ENCODE peak calls at places on chromosomes 3 and 15, in five cellular contexts. P, Z, E, Q and W are unnamed samples.
A peak's percentile ranks its signal among the peaks of the same experiment; 100 is the strongest.

GRCh38 chr3:63706321-63707085 is 54.0 kb downstream of the SNTN start:
- DNase-seq in Z (no peak), E (no peak), Q (no peak), P (no peak), W (no peak)

GRCh38 chr15:101386006-101386405 is 91.0 kb upstream of the SNRPA1 start:
- DNase-seq in Q (no peak), E (no peak), Z (no peak), P (no peak), W (no peak)

GRCh38 chr3:49799105-49799504 is 568 bp downstream of the CDHR4 start:
- DNase-seq in P (no peak), Z (no peak), Q (no peak), E (no peak), W (no peak)

GRCh38 chr3:37979798-37980476 is 10.6 kb upstream of the VILL start:
- DNase-seq in Z (no peak), Q (no peak), P (no peak), E (peak; percentile 87), W (no peak)

GRCh38 chr3:144018776-144019175 is 47.2 kb downstream of the DIPK2A start:
- DNase-seq in Z (no peak), P (no peak), E (no peak), Q (no peak), W (no peak)

GRCh38 chr3:196596355-196596754 is 27.9 kb downstream of the FBXO45 start:
- DNase-seq in Q (no peak), P (no peak), E (no peak), Z (no peak), W (no peak)

GRCh38 chr3:11558002-11558401 is 85.7 kb downstream of the VGLL4 start:
- DNase-seq in P (no peak), Q (no peak), E (no peak), Z (no peak), W (peak; percentile 5)

GRCh38 chr3:183300996-183301562 is 48.0 kb downstream of the B3GNT5 start:
- DNase-seq in E (no peak), Z (no peak), P (no peak), Q (no peak), W (no peak)

GRCh38 chr15:91039996-91040395 is 17.6 kb upstream of the VPS33B start:
- DNase-seq in E (no peak), Z (no peak), P (no peak), Q (no peak), W (no peak)

GRCh38 chr3:67018789-67019525 is 20.9 kb downstream of the KBTBD8 start:
- DNase-seq in Z (no peak), E (no peak), P (no peak), Q (no peak), W (no peak)

GRCh38 chr3:27679691-27680090 is 42.4 kb downstream of the EOMES start:
- DNase-seq in P (no peak), Q (no peak), E (no peak), Z (no peak), W (no peak)

GRCh38 chr3:112848196-112848595 is 1.5 kb upstream of the CD200R1L start:
- DNase-seq in Z (peak; percentile 10), Q (no peak), E (no peak), P (no peak), W (peak; percentile 62)

GRCh38 chr15:29018406-29018805 is 132.6 kb downstream of the APBA2 start:
- DNase-seq in E (no peak), P (no peak), Z (no peak), Q (no peak), W (no peak)

GRCh38 chr3:58358092-58358491 is 25.4 kb downstream of the PXK start:
- DNase-seq in Q (no peak), Z (no peak), P (no peak), E (no peak), W (no peak)

GRCh38 chr15:79635897-79636596 is 203.9 kb downstream of the MINAR1 start:
- DNase-seq in E (no peak), Q (no peak), P (no peak), Z (no peak), W (peak; percentile 10)

GRCh38 chr3:13200951-13201350 is 127.7 kb upstream of the IQSEC1 start:
- DNase-seq in P (no peak), Q (no peak), Z (no peak), E (no peak), W (no peak)

GRCh38 chr3:56314842-56315241 is 153.4 kb downstream of the ERC2 start:
- DNase-seq in E (no peak), Q (no peak), P (peak; percentile 29), Z (no peak), W (no peak)

GRCh38 chr3:13716540-13717221 is 163.2 kb downstream of the WNT7A start:
- DNase-seq in Q (no peak), Z (no peak), E (no peak), P (no peak), W (no peak)

GRCh38 chr15:29064290-29064689 is 178.5 kb downstream of the APBA2 start:
- DNase-seq in Z (no peak), P (no peak), Q (no peak), E (no peak), W (no peak)

DNA sequence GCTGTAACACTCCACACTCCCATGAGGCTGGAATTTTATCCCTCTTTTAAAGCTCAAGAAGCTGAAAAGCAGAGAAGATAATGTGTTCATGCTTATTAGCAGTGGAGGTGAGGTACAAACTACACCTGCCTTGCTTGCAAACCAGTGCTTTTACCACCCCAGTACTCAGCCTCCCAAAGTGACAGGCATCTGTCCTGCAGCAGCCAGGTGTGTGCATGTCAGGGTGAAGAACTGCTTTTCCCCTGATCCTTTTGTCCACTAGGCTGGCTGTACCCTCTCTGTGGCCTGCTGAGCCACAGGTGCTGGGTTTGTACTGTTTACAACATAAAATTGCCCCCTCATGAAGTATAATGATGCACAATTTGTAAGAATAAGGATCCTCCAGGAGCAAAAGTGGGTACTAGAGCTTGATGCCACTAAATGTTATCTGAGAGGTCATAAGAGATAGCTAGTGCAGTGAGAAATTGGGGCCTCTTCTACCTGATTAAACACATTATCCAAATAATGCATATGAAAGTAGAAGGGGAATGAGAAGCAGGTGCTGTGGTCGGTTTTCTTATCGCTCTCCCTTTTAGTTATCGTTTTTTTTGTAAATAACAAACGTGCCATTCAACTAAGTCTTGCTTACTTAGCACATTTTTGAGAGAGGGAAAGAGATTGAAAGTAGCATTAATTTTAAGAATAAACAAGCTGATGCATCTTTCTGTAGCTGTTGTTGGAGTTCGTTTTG is 39.2 kb upstream of the GADL1 start:
- DNase-seq in P (no peak), E (no peak), Q (no peak), Z (no peak), W (no peak)
- H3K4me3 ChIP-seq in P (peak overlapping the region; percentile 27), E (no peak overlapping the region), Q (no peak overlapping the region), Z (no peak overlapping the region), W (no peak overlapping the region)

GRCh38 chr3:186620213-186621092 is 7.6 kb downstream of the AHSG start:
- DNase-seq in Q (no peak), Z (no peak), P (no peak), E (no peak), W (no peak)

GRCh38 chr3:186618318-186618938 is 5.6 kb downstream of the AHSG start:
- DNase-seq in Z (no peak), Q (no peak), P (no peak), E (no peak), W (no peak)

GRCh38 chr3:186621894-186622650 is 9.2 kb downstream of the AHSG start:
- DNase-seq in P (no peak), E (no peak), Q (no peak), Z (no peak), W (no peak)

GRCh38 chr3:186617038-186617934 is 4.4 kb downstream of the AHSG start:
- DNase-seq in E (peak; percentile 85), P (peak; percentile 75), Q (peak; percentile 59), Z (peak; percentile 93), W (peak; percentile 92)

GRCh38 chr3:186619787-186620212 is 6.9 kb downstream of the AHSG start:
- DNase-seq in P (no peak), Z (no peak), Q (no peak), E (no peak), W (no peak)
- H3K4me3 ChIP-seq in P (no peak overlapping the region), Z (no peak overlapping the region), Q (no peak overlapping the region), E (no peak overlapping the region), W (no peak overlapping the region)

DNA sequence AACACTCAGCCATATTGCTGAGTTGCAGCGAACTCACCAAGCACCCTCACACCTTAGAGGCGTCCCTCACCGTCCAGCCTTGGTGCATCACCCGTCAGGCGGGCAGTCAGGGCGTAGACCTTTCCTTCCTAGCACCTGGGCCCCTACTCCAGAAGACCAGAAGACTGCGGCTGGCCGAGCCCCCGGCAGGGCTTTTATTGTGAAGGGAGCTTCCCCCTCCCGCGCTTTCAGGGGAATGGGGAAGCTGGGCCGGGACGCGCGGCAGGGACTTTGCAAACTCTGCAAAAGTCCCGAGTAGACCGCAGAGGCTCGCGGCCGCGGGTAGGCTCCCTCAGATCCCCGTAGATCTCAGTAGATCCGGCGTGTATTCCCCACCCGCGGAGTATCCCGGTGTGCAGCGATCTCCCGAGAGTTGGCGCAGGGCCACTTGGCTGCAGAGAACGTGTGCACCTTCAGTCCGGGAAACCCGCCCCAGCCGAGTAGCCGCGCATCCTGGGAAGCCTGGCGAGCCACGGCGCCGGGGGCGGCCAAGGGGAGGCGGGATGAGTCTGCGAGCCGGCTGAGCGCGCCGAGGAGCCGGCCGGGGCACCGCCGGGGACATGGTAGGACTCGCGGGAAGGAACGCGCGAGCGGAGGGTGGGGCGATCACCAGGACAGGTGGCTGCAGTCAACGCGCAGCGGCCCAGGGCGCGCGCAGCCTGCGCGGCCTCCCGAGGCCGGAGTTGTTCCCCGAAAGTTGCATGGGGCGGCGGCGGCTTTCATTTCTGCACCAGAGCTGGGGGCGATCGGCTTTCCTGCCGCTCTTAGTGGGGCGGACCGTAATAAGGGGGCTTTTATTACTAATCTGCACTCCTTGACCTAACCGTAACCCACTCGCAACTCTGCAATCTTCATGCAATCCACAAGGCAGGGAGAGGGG is at the start of gene GASK1A:
- DNase-seq in P (peak; percentile 66), Q (no peak), Z (no peak), E (peak; percentile 74), W (no peak)
- H3K4me3 ChIP-seq in P (peak within 1 kb of the TSS; percentile 74), Q (no peak within 1 kb of the TSS), Z (no peak within 1 kb of the TSS), E (peak within 1 kb of the TSS; percentile 49), W (peak within 1 kb of the TSS; percentile 58)

DNA sequence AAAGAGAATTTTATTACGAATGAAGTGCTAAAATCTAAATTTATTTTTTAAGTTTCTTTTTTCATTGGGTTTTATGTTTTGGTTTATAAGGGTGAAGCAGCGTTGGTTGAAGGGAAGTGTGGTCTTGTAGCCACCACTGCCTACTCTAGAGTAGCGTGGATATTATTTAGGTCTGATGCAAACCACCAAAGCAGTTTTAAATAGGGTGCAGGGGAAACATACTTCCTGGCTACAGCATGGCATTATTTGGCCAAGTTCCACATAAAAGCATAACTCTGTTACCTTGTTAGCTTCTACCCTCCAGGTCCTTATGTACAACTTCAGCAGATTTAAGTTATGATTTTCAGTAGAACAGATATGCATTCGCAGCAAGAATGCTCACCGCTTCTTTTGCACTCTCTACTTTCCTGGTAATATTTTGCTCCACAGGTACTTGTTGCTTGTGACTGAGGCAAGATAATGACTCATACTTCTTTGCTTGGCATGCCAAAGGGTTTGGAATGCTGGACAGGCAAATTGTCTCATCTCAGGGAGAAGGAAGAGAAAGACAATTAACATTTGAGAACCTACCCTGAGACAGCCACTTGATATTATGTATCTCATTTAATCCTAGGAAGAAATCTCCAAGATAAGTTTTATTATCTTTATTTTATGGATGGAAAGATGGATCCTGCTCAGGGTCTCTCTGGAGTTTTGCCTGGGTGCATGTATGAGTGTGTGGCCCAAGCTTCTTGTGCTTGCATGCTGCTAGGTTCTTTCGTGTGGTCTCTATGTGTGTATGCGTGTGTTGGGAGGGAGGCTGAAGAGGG is 5.4 kb downstream of the TGFBR2 start:
- DNase-seq in Q (no peak), P (no peak), Z (no peak), E (no peak), W (peak; percentile 60)
- H3K4me3 ChIP-seq in Q (no peak overlapping the region), P (peak overlapping the region; percentile 15), Z (no peak overlapping the region), E (no peak overlapping the region), W (no peak overlapping the region)

GRCh38 chr3:179942560-179943075 is 94.1 kb downstream of the PEX5L start:
- DNase-seq in E (no peak), Z (no peak), P (no peak), Q (no peak), W (no peak)
- H3K4me3 ChIP-seq in E (peak overlapping the region; percentile 33), Z (no peak overlapping the region), P (peak overlapping the region; percentile 23), Q (no peak overlapping the region), W (no peak overlapping the region)